ENCODE peak calls at places on chromosome 1, in nine cellular contexts. One of them, this sample, is unnamed.
A peak's percentile ranks its signal among the peaks of the same experiment; 100 is the strongest.

GRCh38 chr1:202170726-202171125 is 10.3 kb upstream of the PTPN7 start:
- DNase-seq in GM23248: no peak
- DNase-seq in CD8-positive, alpha-beta T cell: no peak
- DNase-seq in activated CD8-positive, alpha-beta memory T cell treated with anti-CD3 and anti-CD28 coated beads, Interleukin-2, amount 10 ng/mL, durations not matched to agents 7 days and 5 days: no peak
- DNase-seq in AG04450: no peak
- DNase-seq in cardiac muscle cell: no peak
- DNase-seq in Ammon's horn: no peak
- DNase-seq in C1 segment of cervical spinal cord: no peak
- DNase-seq in GM18507: no peak
- DNase-seq in this sample: no peak

GRCh38 chr1:231186356-231187115 is 24.7 kb downstream of the TRIM67 start:
- DNase-seq in GM23248: no peak
- DNase-seq in CD8-positive, alpha-beta T cell: no peak
- DNase-seq in activated CD8-positive, alpha-beta memory T cell treated with anti-CD3 and anti-CD28 coated beads, Interleukin-2, amount 10 ng/mL, durations not matched to agents 7 days and 5 days: no peak
- DNase-seq in AG04450: no peak
- DNase-seq in cardiac muscle cell: no peak
- DNase-seq in Ammon's horn: no peak
- DNase-seq in C1 segment of cervical spinal cord: peak; percentile 53
- DNase-seq in GM18507: no peak
- DNase-seq in this sample: no peak

GRCh38 chr1:172299515-172299914 is 121.0 kb upstream of the C1orf105 start:
- DNase-seq in GM23248: no peak
- DNase-seq in CD8-positive, alpha-beta T cell: no peak
- DNase-seq in activated CD8-positive, alpha-beta memory T cell treated with anti-CD3 and anti-CD28 coated beads, Interleukin-2, amount 10 ng/mL, durations not matched to agents 7 days and 5 days: no peak
- DNase-seq in AG04450: no peak
- DNase-seq in cardiac muscle cell: no peak
- DNase-seq in Ammon's horn: no peak
- DNase-seq in C1 segment of cervical spinal cord: no peak
- DNase-seq in GM18507: no peak
- DNase-seq in this sample: no peak

GRCh38 chr1:96688737-96689136 is 32.8 kb upstream of the PTBP2 start:
- DNase-seq in GM23248: no peak
- DNase-seq in CD8-positive, alpha-beta T cell: no peak
- DNase-seq in activated CD8-positive, alpha-beta memory T cell treated with anti-CD3 and anti-CD28 coated beads, Interleukin-2, amount 10 ng/mL, durations not matched to agents 7 days and 5 days: no peak
- DNase-seq in AG04450: no peak
- DNase-seq in cardiac muscle cell: no peak
- DNase-seq in Ammon's horn: peak; percentile 32
- DNase-seq in C1 segment of cervical spinal cord: no peak
- DNase-seq in GM18507: no peak
- DNase-seq in this sample: no peak

GRCh38 chr1:224118688-224119087 is 4.8 kb downstream of the FBXO28 start:
- DNase-seq in GM23248: no peak
- DNase-seq in CD8-positive, alpha-beta T cell: no peak
- DNase-seq in activated CD8-positive, alpha-beta memory T cell treated with anti-CD3 and anti-CD28 coated beads, Interleukin-2, amount 10 ng/mL, durations not matched to agents 7 days and 5 days: no peak
- DNase-seq in AG04450: no peak
- DNase-seq in cardiac muscle cell: no peak
- DNase-seq in Ammon's horn: no peak
- DNase-seq in C1 segment of cervical spinal cord: no peak
- DNase-seq in GM18507: no peak
- DNase-seq in this sample: no peak

GRCh38 chr1:119141020-119141424 is 569 bp upstream of the WARS2 start:
- DNase-seq in GM23248: peak; percentile 42
- DNase-seq in CD8-positive, alpha-beta T cell: no peak
- DNase-seq in activated CD8-positive, alpha-beta memory T cell treated with anti-CD3 and anti-CD28 coated beads, Interleukin-2, amount 10 ng/mL, durations not matched to agents 7 days and 5 days: peak; percentile 74
- DNase-seq in AG04450: no peak
- DNase-seq in cardiac muscle cell: no peak
- DNase-seq in Ammon's horn: peak; percentile 8
- DNase-seq in C1 segment of cervical spinal cord: no peak
- DNase-seq in GM18507: no peak
- DNase-seq in this sample: no peak

GRCh38 chr1:183881387-183882084 is 76.6 kb downstream of the RGL1 start:
- DNase-seq in GM23248: peak; percentile 68
- DNase-seq in CD8-positive, alpha-beta T cell: no peak
- DNase-seq in activated CD8-positive, alpha-beta memory T cell treated with anti-CD3 and anti-CD28 coated beads, Interleukin-2, amount 10 ng/mL, durations not matched to agents 7 days and 5 days: no peak
- DNase-seq in AG04450: peak; percentile 56
- DNase-seq in cardiac muscle cell: peak; percentile 65
- DNase-seq in Ammon's horn: peak; percentile 72
- DNase-seq in C1 segment of cervical spinal cord: peak; percentile 9
- DNase-seq in GM18507: no peak
- DNase-seq in this sample: no peak

GRCh38 chr1:242605521-242605920 is 81.0 kb upstream of the PLD5 start:
- DNase-seq in GM23248: no peak
- DNase-seq in CD8-positive, alpha-beta T cell: no peak
- DNase-seq in activated CD8-positive, alpha-beta memory T cell treated with anti-CD3 and anti-CD28 coated beads, Interleukin-2, amount 10 ng/mL, durations not matched to agents 7 days and 5 days: no peak
- DNase-seq in AG04450: no peak
- DNase-seq in cardiac muscle cell: no peak
- DNase-seq in Ammon's horn: no peak
- DNase-seq in C1 segment of cervical spinal cord: no peak
- DNase-seq in GM18507: no peak
- DNase-seq in this sample: no peak

GRCh38 chr1:25612421-25612820 is 4.2 kb upstream of the MAN1C1 start:
- DNase-seq in GM23248: no peak
- DNase-seq in CD8-positive, alpha-beta T cell: no peak
- DNase-seq in activated CD8-positive, alpha-beta memory T cell treated with anti-CD3 and anti-CD28 coated beads, Interleukin-2, amount 10 ng/mL, durations not matched to agents 7 days and 5 days: no peak
- DNase-seq in AG04450: no peak
- DNase-seq in cardiac muscle cell: no peak
- DNase-seq in Ammon's horn: no peak
- DNase-seq in C1 segment of cervical spinal cord: no peak
- DNase-seq in GM18507: no peak
- DNase-seq in this sample: no peak

GRCh38 chr1:167126811-167127210 is 32.9 kb downstream of the STYXL2 start:
- DNase-seq in GM23248: no peak
- DNase-seq in CD8-positive, alpha-beta T cell: no peak
- DNase-seq in activated CD8-positive, alpha-beta memory T cell treated with anti-CD3 and anti-CD28 coated beads, Interleukin-2, amount 10 ng/mL, durations not matched to agents 7 days and 5 days: no peak
- DNase-seq in AG04450: no peak
- DNase-seq in cardiac muscle cell: no peak
- DNase-seq in Ammon's horn: no peak
- DNase-seq in C1 segment of cervical spinal cord: peak; percentile 35
- DNase-seq in GM18507: no peak
- DNase-seq in this sample: no peak

GRCh38 chr1:42424201-42424600 is 31.6 kb downstream of the ZMYND12 start:
- DNase-seq in GM23248: peak; percentile 54
- DNase-seq in CD8-positive, alpha-beta T cell: no peak
- DNase-seq in activated CD8-positive, alpha-beta memory T cell treated with anti-CD3 and anti-CD28 coated beads, Interleukin-2, amount 10 ng/mL, durations not matched to agents 7 days and 5 days: no peak
- DNase-seq in AG04450: no peak
- DNase-seq in cardiac muscle cell: no peak
- DNase-seq in Ammon's horn: no peak
- DNase-seq in C1 segment of cervical spinal cord: no peak
- DNase-seq in GM18507: no peak
- DNase-seq in this sample: no peak

GRCh38 chr1:171635661-171636060 is 13.6 kb downstream of the MYOCOS start:
- DNase-seq in GM23248: no peak
- DNase-seq in CD8-positive, alpha-beta T cell: no peak
- DNase-seq in activated CD8-positive, alpha-beta memory T cell treated with anti-CD3 and anti-CD28 coated beads, Interleukin-2, amount 10 ng/mL, durations not matched to agents 7 days and 5 days: no peak
- DNase-seq in AG04450: no peak
- DNase-seq in cardiac muscle cell: no peak
- DNase-seq in Ammon's horn: no peak
- DNase-seq in C1 segment of cervical spinal cord: peak; percentile 55
- DNase-seq in GM18507: no peak
- DNase-seq in this sample: no peak

GRCh38 chr1:228050571-228051181 is 31.8 kb upstream of the ARF1 start:
- DNase-seq in GM23248: no peak
- DNase-seq in CD8-positive, alpha-beta T cell: no peak
- DNase-seq in activated CD8-positive, alpha-beta memory T cell treated with anti-CD3 and anti-CD28 coated beads, Interleukin-2, amount 10 ng/mL, durations not matched to agents 7 days and 5 days: no peak
- DNase-seq in AG04450: no peak
- DNase-seq in cardiac muscle cell: no peak
- DNase-seq in Ammon's horn: no peak
- DNase-seq in C1 segment of cervical spinal cord: no peak
- DNase-seq in GM18507: no peak
- DNase-seq in this sample: no peak

This sample was measured in hypothalamus.